ENCODE peak calls at places on chromosomes 4 and X, in ten cellular contexts. One of them, this sample, is unnamed.

GRCh38 chr4:39169426-39169825 is 12.9 kb upstream of the WDR19 start:
- DNase-seq in OCI-LY7: no peak
- DNase-seq in neural progenitor cell: no peak
- DNase-seq in body of pancreas: no peak
- DNase-seq in dorsolateral prefrontal cortex: no peak
- DNase-seq in tibial nerve: no peak
- DNase-seq in left ventricle myocardium inferior: no peak
- DNase-seq in GM23248: no peak
- DNase-seq in transverse colon: no peak
- DNase-seq in substantia nigra: no peak
- DNase-seq in this sample: no peak

GRCh38 chr4:8905773-8906667 is 34.4 kb upstream of the HMX1 start:
- DNase-seq in neural progenitor cell: no peak
- DNase-seq in body of pancreas: no peak
- DNase-seq in GM23248: no peak
- DNase-seq in transverse colon: no peak
- DNase-seq in substantia nigra: no peak
- DNase-seq in tibial nerve: peak; percentile 3
- DNase-seq in dorsolateral prefrontal cortex: no peak
- DNase-seq in left ventricle myocardium inferior: no peak
- DNase-seq in OCI-LY7: no peak
- DNase-seq in this sample: no peak

GRCh38 chr4:89737888-89738287 is 99.1 kb downstream of the SNCA start:
- DNase-seq in transverse colon: no peak
- DNase-seq in GM23248: peak; percentile 66
- DNase-seq in substantia nigra: no peak
- DNase-seq in OCI-LY7: no peak
- DNase-seq in body of pancreas: no peak
- DNase-seq in left ventricle myocardium inferior: no peak
- DNase-seq in neural progenitor cell: no peak
- DNase-seq in dorsolateral prefrontal cortex: no peak
- DNase-seq in tibial nerve: no peak
- DNase-seq in this sample: no peak

GRCh38 chr4:51885371-51885770 is 42.4 kb downstream of the DCUN1D4 start:
- DNase-seq in OCI-LY7: peak; percentile 29
- DNase-seq in transverse colon: no peak
- DNase-seq in neural progenitor cell: peak; percentile 46
- DNase-seq in GM23248: peak; percentile 57
- DNase-seq in substantia nigra: no peak
- DNase-seq in left ventricle myocardium inferior: no peak
- DNase-seq in tibial nerve: no peak
- DNase-seq in dorsolateral prefrontal cortex: no peak
- DNase-seq in body of pancreas: no peak
- DNase-seq in this sample: peak; percentile 50

GRCh38 chrX:22800360-22800759 is 199.4 kb upstream of the DDX53 start:
- DNase-seq in left ventricle myocardium inferior: peak; percentile 11
- DNase-seq in neural progenitor cell: no peak
- DNase-seq in transverse colon: no peak
- DNase-seq in substantia nigra: no peak
- DNase-seq in GM23248: peak; percentile 88
- DNase-seq in OCI-LY7: no peak
- DNase-seq in dorsolateral prefrontal cortex: no peak
- DNase-seq in tibial nerve: no peak
- DNase-seq in body of pancreas: no peak
- DNase-seq in this sample: peak; percentile 92

GRCh38 chr4:133147365-133147821 is 1.7 kb upstream of the PCDH10 start:
- DNase-seq in dorsolateral prefrontal cortex: no peak
- DNase-seq in tibial nerve: no peak
- DNase-seq in neural progenitor cell: peak; percentile 26
- DNase-seq in left ventricle myocardium inferior: no peak
- DNase-seq in OCI-LY7: no peak
- DNase-seq in body of pancreas: no peak
- DNase-seq in substantia nigra: no peak
- DNase-seq in transverse colon: no peak
- DNase-seq in GM23248: no peak
- DNase-seq in this sample: no peak

GRCh38 chr4:126986828-126987227 is 645.9 kb upstream of the INTU start:
- DNase-seq in dorsolateral prefrontal cortex: no peak
- DNase-seq in OCI-LY7: no peak
- DNase-seq in substantia nigra: no peak
- DNase-seq in left ventricle myocardium inferior: no peak
- DNase-seq in transverse colon: no peak
- DNase-seq in body of pancreas: no peak
- DNase-seq in GM23248: peak; percentile 58
- DNase-seq in tibial nerve: no peak
- DNase-seq in neural progenitor cell: no peak
- DNase-seq in this sample: no peak

GRCh38 chr4:174358823-174359222 is 75.1 kb downstream of the CEP44 start:
- DNase-seq in left ventricle myocardium inferior: no peak
- DNase-seq in body of pancreas: no peak
- DNase-seq in dorsolateral prefrontal cortex: no peak
- DNase-seq in substantia nigra: no peak
- DNase-seq in OCI-LY7: no peak
- DNase-seq in neural progenitor cell: no peak
- DNase-seq in tibial nerve: no peak
- DNase-seq in GM23248: peak; percentile 79
- DNase-seq in transverse colon: no peak
- DNase-seq in this sample: no peak

GRCh38 chrX:133335027-133335426 is 80.3 kb downstream of the GPC4 start:
- DNase-seq in tibial nerve: no peak
- DNase-seq in OCI-LY7: peak; percentile 20
- DNase-seq in dorsolateral prefrontal cortex: no peak
- DNase-seq in neural progenitor cell: peak; percentile 52
- DNase-seq in left ventricle myocardium inferior: no peak
- DNase-seq in GM23248: peak; percentile 57
- DNase-seq in transverse colon: peak; percentile 13
- DNase-seq in body of pancreas: peak; percentile 23
- DNase-seq in substantia nigra: no peak
- DNase-seq in this sample: peak; percentile 36

GRCh38 chr4:54879576-54879975 is 221.8 kb downstream of the KIT start:
- DNase-seq in OCI-LY7: no peak
- DNase-seq in body of pancreas: no peak
- DNase-seq in tibial nerve: no peak
- DNase-seq in GM23248: peak; percentile 71
- DNase-seq in neural progenitor cell: no peak
- DNase-seq in dorsolateral prefrontal cortex: no peak
- DNase-seq in substantia nigra: no peak
- DNase-seq in left ventricle myocardium inferior: no peak
- DNase-seq in transverse colon: no peak
- DNase-seq in this sample: peak; percentile 80

GRCh38 chrX:7252013-7252610 is 104.2 kb upstream of the PUDP start:
- DNase-seq in substantia nigra: no peak
- DNase-seq in body of pancreas: peak; percentile 61
- DNase-seq in OCI-LY7: no peak
- DNase-seq in transverse colon: peak; percentile 63
- DNase-seq in dorsolateral prefrontal cortex: no peak
- DNase-seq in GM23248: no peak
- DNase-seq in neural progenitor cell: no peak
- DNase-seq in left ventricle myocardium inferior: no peak
- DNase-seq in tibial nerve: no peak
- DNase-seq in this sample: no peak

GRCh38 chr4:110955748-110956147 is 332.9 kb upstream of the PITX2 start:
- DNase-seq in neural progenitor cell: no peak
- DNase-seq in left ventricle myocardium inferior: no peak
- DNase-seq in GM23248: no peak
- DNase-seq in tibial nerve: no peak
- DNase-seq in transverse colon: no peak
- DNase-seq in body of pancreas: no peak
- DNase-seq in dorsolateral prefrontal cortex: no peak
- DNase-seq in OCI-LY7: no peak
- DNase-seq in substantia nigra: no peak
- DNase-seq in this sample: no peak

GRCh38 chrX:48996969-48997368 is 5.1 kb downstream of the GRIPAP1 start:
- DNase-seq in left ventricle myocardium inferior: no peak
- DNase-seq in tibial nerve: no peak
- DNase-seq in substantia nigra: no peak
- DNase-seq in dorsolateral prefrontal cortex: no peak
- DNase-seq in GM23248: no peak
- DNase-seq in neural progenitor cell: peak; percentile 51
- DNase-seq in OCI-LY7: no peak
- DNase-seq in transverse colon: no peak
- DNase-seq in body of pancreas: no peak
- DNase-seq in this sample: no peak

GRCh38 chr4:25913056-25913850 is 767 bp upstream of the SMIM20 start:
- DNase-seq in tibial nerve: no peak
- DNase-seq in transverse colon: peak; percentile 67
- DNase-seq in body of pancreas: peak; percentile 34
- DNase-seq in substantia nigra: no peak
- DNase-seq in neural progenitor cell: peak; percentile 87
- DNase-seq in OCI-LY7: peak; percentile 64
- DNase-seq in GM23248: no peak
- DNase-seq in dorsolateral prefrontal cortex: peak; percentile 30
- DNase-seq in left ventricle myocardium inferior: peak; percentile 38
- DNase-seq in this sample: no peak

GRCh38 chr4:24472514-24473308 is 111.6 kb downstream of the DHX15 start:
- DNase-seq in dorsolateral prefrontal cortex: peak; percentile 90
- DNase-seq in left ventricle myocardium inferior: peak; percentile 87
- DNase-seq in GM23248: peak; percentile 86
- DNase-seq in body of pancreas: peak; percentile 71
- DNase-seq in OCI-LY7: peak; percentile 61
- DNase-seq in tibial nerve: peak; percentile 68
- DNase-seq in substantia nigra: peak; percentile 34
- DNase-seq in transverse colon: peak; percentile 72
- DNase-seq in neural progenitor cell: peak; percentile 95
- DNase-seq in this sample: peak; percentile 93

GRCh38 chr4:182883351-182883750 is 33.8 kb downstream of the DCTD start:
- DNase-seq in body of pancreas: no peak
- DNase-seq in transverse colon: no peak
- DNase-seq in left ventricle myocardium inferior: no peak
- DNase-seq in dorsolateral prefrontal cortex: no peak
- DNase-seq in neural progenitor cell: no peak
- DNase-seq in OCI-LY7: no peak
- DNase-seq in substantia nigra: no peak
- DNase-seq in tibial nerve: no peak
- DNase-seq in GM23248: no peak
- DNase-seq in this sample: no peak

GRCh38 chr4:182884046-182884445 is 33.1 kb downstream of the DCTD start:
- DNase-seq in body of pancreas: no peak
- DNase-seq in neural progenitor cell: no peak
- DNase-seq in dorsolateral prefrontal cortex: no peak
- DNase-seq in transverse colon: no peak
- DNase-seq in tibial nerve: no peak
- DNase-seq in GM23248: no peak
- DNase-seq in substantia nigra: no peak
- DNase-seq in left ventricle myocardium inferior: no peak
- DNase-seq in OCI-LY7: no peak
- DNase-seq in this sample: no peak

GRCh38 chr4:182885738-182886077 is 31.5 kb downstream of the DCTD start:
- DNase-seq in GM23248: no peak
- DNase-seq in substantia nigra: no peak
- DNase-seq in left ventricle myocardium inferior: no peak
- DNase-seq in tibial nerve: no peak
- DNase-seq in neural progenitor cell: no peak
- DNase-seq in transverse colon: no peak
- DNase-seq in dorsolateral prefrontal cortex: no peak
- DNase-seq in OCI-LY7: no peak
- DNase-seq in body of pancreas: no peak
- DNase-seq in this sample: peak; percentile 68

GRCh38 chr4:182886768-182887167 is 30.4 kb downstream of the DCTD start:
- DNase-seq in left ventricle myocardium inferior: no peak
- DNase-seq in substantia nigra: no peak
- DNase-seq in body of pancreas: no peak
- DNase-seq in OCI-LY7: no peak
- DNase-seq in dorsolateral prefrontal cortex: no peak
- DNase-seq in GM23248: no peak
- DNase-seq in neural progenitor cell: no peak
- DNase-seq in transverse colon: no peak
- DNase-seq in tibial nerve: no peak
- DNase-seq in this sample: no peak

GRCh38 chr4:182885022-182885737 is 32.0 kb downstream of the DCTD start:
- DNase-seq in tibial nerve: no peak
- DNase-seq in substantia nigra: no peak
- DNase-seq in left ventricle myocardium inferior: no peak
- DNase-seq in transverse colon: no peak
- DNase-seq in dorsolateral prefrontal cortex: no peak
- DNase-seq in OCI-LY7: no peak
- DNase-seq in GM23248: no peak
- DNase-seq in body of pancreas: no peak
- DNase-seq in neural progenitor cell: no peak
- DNase-seq in this sample: no peak
- H3K27ac ChIP-seq in tibial nerve: no peak overlapping the region
- H3K27ac ChIP-seq in substantia nigra: no peak overlapping the region
- H3K27ac ChIP-seq in left ventricle myocardium inferior: no peak overlapping the region
- H3K27ac ChIP-seq in transverse colon: no peak overlapping the region
- H3K27ac ChIP-seq in dorsolateral prefrontal cortex: no peak overlapping the region
- H3K27ac ChIP-seq in OCI-LY7: no peak overlapping the region
- H3K27ac ChIP-seq in GM23248: no peak overlapping the region
- H3K27ac ChIP-seq in body of pancreas: no peak overlapping the region
- H3K27ac ChIP-seq in neural progenitor cell: no peak overlapping the region
- H3K27ac ChIP-seq in this sample: no peak overlapping the region

GRCh38 chr4:4812145-4812782 is 47.2 kb upstream of the MSX1 start:
- DNase-seq in neural progenitor cell: no peak
- DNase-seq in dorsolateral prefrontal cortex: no peak
- DNase-seq in tibial nerve: no peak
- DNase-seq in body of pancreas: no peak
- DNase-seq in transverse colon: no peak
- DNase-seq in OCI-LY7: no peak
- DNase-seq in GM23248: no peak
- DNase-seq in substantia nigra: no peak
- DNase-seq in left ventricle myocardium inferior: no peak
- DNase-seq in this sample: no peak
- H3K27ac ChIP-seq in neural progenitor cell: no peak overlapping the region
- H3K27ac ChIP-seq in dorsolateral prefrontal cortex: no peak overlapping the region
- H3K27ac ChIP-seq in tibial nerve: no peak overlapping the region
- H3K27ac ChIP-seq in body of pancreas: no peak overlapping the region
- H3K27ac ChIP-seq in transverse colon: no peak overlapping the region
- H3K27ac ChIP-seq in OCI-LY7: no peak overlapping the region
- H3K27ac ChIP-seq in GM23248: no peak overlapping the region
- H3K27ac ChIP-seq in substantia nigra: no peak overlapping the region
- H3K27ac ChIP-seq in left ventricle myocardium inferior: no peak overlapping the region
- H3K27ac ChIP-seq in this sample: no peak overlapping the region

GRCh38 chr4:123945301-123945700 is 548.7 kb downstream of the SPRY1 start:
- DNase-seq in GM23248: no peak
- DNase-seq in body of pancreas: no peak
- DNase-seq in dorsolateral prefrontal cortex: no peak
- DNase-seq in neural progenitor cell: no peak
- DNase-seq in transverse colon: no peak
- DNase-seq in tibial nerve: no peak
- DNase-seq in substantia nigra: no peak
- DNase-seq in left ventricle myocardium inferior: no peak
- DNase-seq in OCI-LY7: no peak
- DNase-seq in this sample: no peak
- H3K27ac ChIP-seq in GM23248: no peak overlapping the region
- H3K27ac ChIP-seq in body of pancreas: no peak overlapping the region
- H3K27ac ChIP-seq in dorsolateral prefrontal cortex: no peak overlapping the region
- H3K27ac ChIP-seq in neural progenitor cell: no peak overlapping the region
- H3K27ac ChIP-seq in transverse colon: no peak overlapping the region
- H3K27ac ChIP-seq in tibial nerve: no peak overlapping the region
- H3K27ac ChIP-seq in substantia nigra: no peak overlapping the region
- H3K27ac ChIP-seq in left ventricle myocardium inferior: no peak overlapping the region
- H3K27ac ChIP-seq in OCI-LY7: no peak overlapping the region
- H3K27ac ChIP-seq in this sample: no peak overlapping the region

DNA sequence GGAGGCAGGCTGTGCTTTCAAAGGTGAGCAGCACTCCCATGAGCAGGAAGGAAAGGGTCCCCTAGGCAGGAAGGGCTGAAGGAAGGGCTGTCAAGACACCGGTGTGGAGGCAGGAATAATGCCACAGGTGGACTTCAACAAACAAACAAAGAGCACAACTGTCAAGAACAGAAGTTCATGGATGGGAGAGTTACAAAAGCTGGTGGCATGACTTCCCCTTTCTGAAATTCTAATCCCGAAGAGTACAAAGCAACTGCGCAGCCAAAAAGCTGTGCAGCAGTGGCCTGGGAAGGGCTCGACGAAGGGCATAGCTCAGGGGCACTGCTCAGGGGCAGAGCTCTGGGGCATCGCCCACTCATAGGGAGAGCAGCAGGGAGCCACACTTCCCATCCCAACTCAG is 582.3 kb upstream of the DIPK2B start:
- DNase-seq in body of pancreas: no peak
- DNase-seq in OCI-LY7: no peak
- DNase-seq in transverse colon: no peak
- DNase-seq in GM23248: no peak
- DNase-seq in substantia nigra: no peak
- DNase-seq in dorsolateral prefrontal cortex: no peak
- DNase-seq in left ventricle myocardium inferior: no peak
- DNase-seq in neural progenitor cell: no peak
- DNase-seq in tibial nerve: no peak
- DNase-seq in this sample: no peak
- H3K27ac ChIP-seq in body of pancreas: no peak overlapping the region
- H3K27ac ChIP-seq in OCI-LY7: no peak overlapping the region
- H3K27ac ChIP-seq in transverse colon: no peak overlapping the region
- H3K27ac ChIP-seq in GM23248: peak overlapping the region; percentile 56
- H3K27ac ChIP-seq in substantia nigra: no peak overlapping the region
- H3K27ac ChIP-seq in dorsolateral prefrontal cortex: no peak overlapping the region
- H3K27ac ChIP-seq in left ventricle myocardium inferior: no peak overlapping the region
- H3K27ac ChIP-seq in neural progenitor cell: no peak overlapping the region
- H3K27ac ChIP-seq in tibial nerve: no peak overlapping the region
- H3K27ac ChIP-seq in this sample: no peak overlapping the region

This sample was measured in cardiac muscle cell.